ENCODE peak calls at places on chromosome 1, in ten cellular contexts. I is ovary, Z is hepatocyte, P is neural progenitor cell, V is psoas muscle, O is NT2/D1, U is IMR-90, K is bronchial epithelial cell, W is BJ, E is heart left ventricle. C is an unnamed sample. For H3K27me3 and H3K36me3, the result is how much of the 10 kb centered on the place peaks cover.

GRCh38 chr1:219215477-219215876 is 41.8 kb downstream of the LYPLAL1 start:
- DNase-seq in V (no peak), K (peak), Z (no peak), W (no peak), O (no peak), E (no peak), U (no peak), I (no peak), P (no peak), C (no peak)

GRCh38 chr1:221439734-221440436 is 302.0 kb downstream of the DUSP10 start:
- DNase-seq in V (no peak), Z (peak), U (peak), I (no peak), K (peak), W (peak), P (no peak), E (no peak), O (no peak), C (no peak)

GRCh38 chr1:209585672-209586071 is 2.2 kb downstream of the CAMK1G start:
- DNase-seq in Z (peak), W (no peak), E (peak), O (no peak), P (peak), U (no peak), I (peak), V (peak), K (no peak), C (peak)

GRCh38 chr1:32949519-32949918 is 15.1 kb downstream of the RNF19B start:
- DNase-seq in I (no peak), O (no peak), W (no peak), K (no peak), E (no peak), U (no peak), Z (no peak), P (no peak), V (no peak), C (no peak)

GRCh38 chr1:100234432-100234831 is 15.2 kb downstream of the DBT start:
- DNase-seq in O (no peak), Z (no peak), W (no peak), E (no peak), U (no peak), V (no peak), I (no peak), K (peak), P (no peak), C (no peak)

GRCh38 chr1:54973205-54973921 is 7.1 kb upstream of the TMEM61 start:
- DNase-seq in V (peak), Z (no peak), K (peak), E (no peak), W (no peak), U (peak), O (peak), I (no peak), P (peak), C (peak)

GRCh38 chr1:55930931-55931271 is 648.5 kb downstream of the PLPP3 start:
- DNase-seq in P (no peak), W (no peak), K (no peak), E (no peak), V (no peak), U (no peak), Z (no peak), O (no peak), I (no peak), C (no peak)

GRCh38 chr1:63073530-63074306 is 248.6 kb upstream of the FOXD3 start:
- DNase-seq in E (no peak), U (no peak), V (no peak), K (no peak), I (no peak), W (no peak), P (peak), O (peak), Z (peak), C (peak)

GRCh38 chr1:47991187-47991586 is 6.0 kb downstream of the TRABD2B start:
- DNase-seq in E (no peak), P (no peak), Z (no peak), K (peak), W (no peak), O (no peak), V (no peak), U (no peak), I (no peak), C (no peak)

GRCh38 chr1:150281758-150282557 is at the start of gene CIART:
- DNase-seq in O (peak), Z (peak), P (peak), K (peak), W (peak), I (peak), U (peak), V (peak), E (peak), C (peak)

GRCh38 chr1:187053876-187054275 is 225.1 kb downstream of the PLA2G4A start:
- DNase-seq in K (no peak), P (no peak), V (no peak), Z (no peak), I (no peak), W (no peak), U (no peak), O (no peak), E (no peak), C (no peak)

GRCh38 chr1:27726173-27726793 is 522 bp downstream of the FAM76A start:
- DNase-seq in P (peak), E (peak), V (peak), O (peak), W (no peak), K (peak), U (peak), I (peak), Z (peak), C (peak)

GRCh38 chr1:18398791-18399551 is 81.8 kb upstream of the KLHDC7A start:
- DNase-seq in W (no peak), O (no peak), U (no peak), V (no peak), E (no peak), Z (no peak), K (no peak), P (no peak), I (no peak), C (no peak)

GRCh38 chr1:202966006-202966904 is 802 bp downstream of the CYB5R1 start:
- DNase-seq in U (no peak), I (no peak), E (no peak), P (no peak), V (no peak), K (no peak), W (no peak), Z (no peak), O (no peak), C (no peak)

GRCh38 chr1:175016073-175016722 is 7.0 kb downstream of the MRPS14 start:
- DNase-seq in U (peak), O (no peak), W (no peak), P (no peak), E (no peak), V (no peak), I (no peak), K (no peak), Z (no peak), C (no peak)

GRCh38 chr1:153238536-153238935 is 21.0 kb upstream of the LORICRIN start:
- DNase-seq in Z (no peak), P (no peak), W (no peak), K (no peak), E (no peak), O (no peak), U (no peak), I (no peak), V (no peak), C (peak)

GRCh38 chr1:236044346-236044745 is 20.5 kb downstream of the NID1 start:
- DNase-seq in W (no peak), O (no peak), U (no peak), I (no peak), P (no peak), E (no peak), Z (no peak), V (no peak), K (no peak), C (no peak)

GRCh38 chr1:80582980-80583379 is 1217.8 kb upstream of the ADGRL2 start:
- DNase-seq in W (no peak), U (no peak), O (no peak), K (no peak), Z (no peak), V (no peak), I (no peak), E (no peak), P (no peak), C (no peak)

GRCh38 chr1:64515427-64515826 is 45.5 kb downstream of the CACHD1 start:
- DNase-seq in Z (peak), I (peak), E (no peak), K (peak), W (no peak), P (no peak), V (peak), U (peak), O (no peak), C (no peak)

GRCh38 chr1:168613689-168614655 is 37.6 kb downstream of the XCL1 start:
- DNase-seq in O (no peak), I (peak), E (peak), K (no peak), V (peak), P (peak), U (no peak), W (no peak), Z (no peak), C (no peak)

GRCh38 chr1:94236630-94237290 is 624 bp downstream of the ARHGAP29 start:
- DNase-seq in O (no peak), K (peak), W (no peak), I (peak), V (peak), E (no peak), Z (peak), P (peak), U (peak), C (peak)

GRCh38 chr1:198117267-198117666 is 39.5 kb upstream of the NEK7 start:
- DNase-seq in E (no peak), W (no peak), O (no peak), K (no peak), V (no peak), I (no peak), P (no peak), Z (no peak), U (no peak), C (no peak)

GRCh38 chr1:96488777-96489176 is 232.8 kb upstream of the PTBP2 start:
- DNase-seq in Z (no peak), E (no peak), U (no peak), K (no peak), I (no peak), P (no peak), W (no peak), V (no peak), O (no peak), C (no peak)

GRCh38 chr1:79920970-79921669 is 914.6 kb upstream of the ADGRL4 start:
- DNase-seq in Z (no peak), I (no peak), U (no peak), O (no peak), K (no peak), P (no peak), V (no peak), E (no peak), W (no peak), C (no peak)

GRCh38 chr1:38779491-38779890 is 80.1 kb downstream of the RRAGC start:
- DNase-seq in E (no peak), Z (no peak), K (no peak), O (no peak), P (no peak), W (no peak), I (no peak), V (no peak), U (no peak), C (no peak)

GRCh38 chr1:38778051-38778450 is 81.5 kb downstream of the RRAGC start:
- DNase-seq in W (no peak), O (no peak), U (no peak), Z (no peak), E (no peak), P (no peak), V (no peak), K (no peak), I (no peak), C (no peak)

GRCh38 chr1:38778521-38778920 is 81.1 kb downstream of the RRAGC start:
- DNase-seq in P (no peak), V (no peak), O (no peak), Z (no peak), K (no peak), E (no peak), W (no peak), U (no peak), I (no peak), C (no peak)

GRCh38 chr1:38781872-38782617 is 77.5 kb downstream of the RRAGC start:
- DNase-seq in U (no peak), I (no peak), E (no peak), W (no peak), O (no peak), Z (no peak), K (no peak), V (no peak), P (no peak), C (no peak)

GRCh38 chr1:38780133-38780532 is 79.4 kb downstream of the RRAGC start:
- DNase-seq in W (no peak), K (no peak), I (no peak), U (no peak), P (no peak), O (no peak), Z (no peak), E (no peak), V (no peak), C (peak)
- H3K27me3 ChIP-seq in W (under half), K (under half), I (under half), U (under half), P (under half), O (under half), Z (under half), E (under half), V (under half), C (under half)

DNA sequence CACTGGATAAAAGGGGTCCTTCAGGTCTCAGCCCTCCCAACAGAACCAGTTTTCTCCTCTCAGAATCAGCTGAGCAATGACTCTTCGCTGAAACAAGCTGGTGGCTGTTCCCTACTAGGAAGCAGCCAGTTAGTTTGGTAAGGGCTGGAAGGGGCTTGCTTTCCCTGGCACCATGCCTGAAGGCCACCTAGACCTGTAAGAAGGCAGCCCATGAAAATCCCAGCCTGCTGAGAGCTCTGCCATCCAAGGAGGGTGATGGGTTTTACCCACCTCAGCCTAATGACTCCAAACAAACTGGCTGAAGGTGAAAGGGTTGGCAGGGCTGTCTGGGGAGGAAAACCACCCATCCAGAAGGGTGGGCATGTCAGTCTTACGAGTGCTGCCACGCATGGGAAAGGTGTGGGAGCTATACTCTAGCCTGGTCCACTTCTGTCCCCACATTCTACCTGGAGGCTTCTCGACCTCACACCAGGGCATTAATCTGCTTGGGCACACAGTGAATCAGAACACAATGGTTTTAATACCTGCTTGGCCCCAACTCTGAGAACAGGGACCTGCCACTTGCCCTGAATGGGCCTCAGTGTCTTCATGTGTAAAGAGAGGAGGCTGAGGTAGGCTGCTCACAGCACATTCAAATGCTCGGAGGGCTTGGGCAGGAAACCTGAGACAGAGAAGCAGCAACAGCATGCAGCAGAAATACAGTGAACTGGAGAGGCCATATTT is 53.1 kb downstream of the CD46 start:
- DNase-seq in U (no peak), K (no peak), P (no peak), W (no peak), V (no peak), I (no peak), Z (no peak), E (no peak), O (no peak), C (no peak)
- H3K36me3 ChIP-seq in U (under half), K (under half), P (under half), W (under half), V (half or more), I (under half), Z (under half), E (half or more), O (under half), C (under half)

DNA sequence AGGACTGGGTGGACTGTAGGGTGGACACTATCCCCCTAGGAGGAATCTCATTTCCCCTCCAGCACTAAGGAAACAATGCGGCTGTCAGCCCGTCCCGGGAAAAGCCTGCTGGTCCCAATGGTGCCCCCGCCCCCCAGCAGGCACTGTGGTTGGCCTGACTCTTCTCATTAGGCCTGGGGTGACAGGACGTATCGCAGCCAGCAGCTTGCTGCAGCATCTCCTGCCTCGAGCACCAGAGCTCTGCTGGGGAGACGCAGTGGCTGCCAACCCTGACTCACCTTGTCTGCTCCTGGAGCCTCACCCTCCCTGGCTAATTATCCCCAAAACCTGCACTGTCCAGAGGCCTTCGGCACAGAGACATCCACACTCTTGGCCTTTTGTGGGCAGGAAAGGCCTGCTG is 115.1 kb upstream of the GJB5 start:
- DNase-seq in I (no peak), E (no peak), W (no peak), O (no peak), Z (no peak), V (no peak), K (no peak), U (no peak), P (peak), C (no peak)
- H3K27me3 ChIP-seq in I (under half), E (under half), W (under half), O (under half), Z (under half), V (under half), K (under half), U (under half), P (under half), C (under half)

GRCh38 chr1:12287869-12288268 is 58.0 kb downstream of the VPS13D start:
- DNase-seq in Z (no peak), W (no peak), O (no peak), K (no peak), V (no peak), P (no peak), U (no peak), I (no peak), E (no peak), C (no peak)
- H3K36me3 ChIP-seq in Z (under half), W (under half), O (under half), K (under half), V (half or more), P (under half), U (under half), I (under half), E (half or more), C (under half)

GRCh38 chr1:24928631-24929090 is 1.4 kb downstream of the RUNX3 start:
- DNase-seq in K (no peak), W (no peak), P (peak), Z (no peak), E (no peak), I (no peak), U (no peak), V (no peak), O (no peak), C (peak)
- H3K27me3 ChIP-seq in K (half or more), W (half or more), P (half or more), Z (half or more), E (half or more), I (under half), U (half or more), V (half or more), O (half or more), C (half or more)

GRCh38 chr1:35611655-35612054 is 29.7 kb downstream of the PSMB2 start:
- DNase-seq in E (no peak), O (no peak), Z (no peak), W (no peak), I (no peak), U (no peak), V (no peak), K (no peak), P (no peak), C (no peak)

GRCh38 chr1:35619237-35620121 is 21.8 kb downstream of the PSMB2 start:
- DNase-seq in W (no peak), E (no peak), P (no peak), V (no peak), I (no peak), O (no peak), U (no peak), Z (no peak), K (no peak), C (no peak)

DNA sequence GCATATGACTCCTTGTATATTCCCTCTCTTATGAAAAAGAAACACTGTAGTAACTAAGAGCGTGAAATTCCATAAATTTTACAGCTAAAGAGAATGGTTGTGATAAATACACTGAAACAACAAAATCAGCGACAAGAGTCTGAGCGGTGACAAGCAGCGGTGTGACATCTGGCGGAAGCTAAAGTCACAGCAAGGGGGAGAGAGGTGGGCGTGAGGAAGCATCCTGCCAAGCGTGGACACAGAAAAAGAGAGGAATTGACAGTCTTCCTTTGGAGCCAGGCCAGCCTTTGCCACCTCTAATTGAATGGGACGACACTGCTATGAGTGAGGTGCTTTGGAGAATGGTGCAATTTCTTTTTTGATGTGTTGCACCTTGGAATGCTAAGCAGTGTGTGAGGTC is 25.9 kb downstream of the PSMB2 start:
- DNase-seq in P (no peak), O (no peak), W (no peak), E (no peak), V (no peak), I (no peak), Z (no peak), U (no peak), K (no peak), C (no peak)
- H3K36me3 ChIP-seq in P (under half), O (half or more), W (under half), E (under half), V (half or more), I (under half), Z (under half), U (under half), K (under half), C (under half)

GRCh38 chr1:61142726-61143500 is 60.6 kb downstream of the NFIA start:
- DNase-seq in V (no peak), P (no peak), I (peak), U (no peak), K (peak), Z (no peak), E (no peak), W (no peak), O (no peak), C (no peak)
- H3K27me3 ChIP-seq in V (under half), P (under half), I (under half), U (under half), K (under half), Z (under half), E (under half), W (under half), O (under half), C (under half)

C was measured in H7.